ENCODE peak calls at places on chromosomes 1 and 21, in five cellular contexts. T is A549, F is K562, Y is GM12878, O is HepG2. I is an unnamed sample.
A peak's percentile ranks its signal among the peaks of the same experiment; 100 is the strongest.

GRCh38 chr1:20100632-20101355 is 18.5 kb downstream of the PLA2G2D start:
- DNase-seq in T (peak; percentile 34), F (peak; percentile 60), Y (no peak), O (peak; percentile 48), I (peak; percentile 75)

GRCh38 chr1:21927531-21928237 is 9.4 kb downstream of the HSPG2 start:
- DNase-seq in T (no peak), F (no peak), Y (no peak), O (peak; percentile 79), I (no peak)

GRCh38 chr1:22855668-22856606 is 116.7 kb downstream of the LACTBL1 start:
- DNase-seq in T (no peak), F (no peak), Y (no peak), O (no peak), I (no peak)

GRCh38 chr1:25796807-25797458 is 3.1 kb upstream of the SELENON start:
- DNase-seq in T (peak; percentile 36), F (peak; percentile 88), Y (no peak), O (peak; percentile 59), I (peak; percentile 95)

GRCh38 chr1:230253150-230253549 is 173.0 kb downstream of the PGBD5 start:
- DNase-seq in T (no peak), F (no peak), Y (no peak), O (no peak), I (no peak)

GRCh38 chr1:59026472-59026948 is 242.7 kb upstream of the JUN start:
- DNase-seq in T (no peak), F (no peak), Y (no peak), O (no peak), I (no peak)

GRCh38 chr1:223341111-223341510 is 22.9 kb downstream of the SUSD4 start:
- DNase-seq in T (no peak), F (no peak), Y (no peak), O (no peak), I (no peak)

GRCh38 chr1:193013005-193013404 is 46.2 kb downstream of the UCHL5 start:
- DNase-seq in T (no peak), F (no peak), Y (no peak), O (no peak), I (no peak)

GRCh38 chr21:44958471-44959191 is 18.8 kb downstream of the SLX9 start:
- DNase-seq in T (no peak), F (no peak), Y (no peak), O (no peak), I (no peak)

GRCh38 chr1:228976316-228976715 is 241.0 kb downstream of the RHOU start:
- DNase-seq in T (no peak), F (no peak), Y (no peak), O (no peak), I (no peak)

GRCh38 chr1:228972576-228972975 is 237.3 kb downstream of the RHOU start:
- DNase-seq in T (no peak), F (no peak), Y (no peak), O (no peak), I (no peak)

GRCh38 chr1:228975238-228975929 is 240.1 kb downstream of the RHOU start:
- DNase-seq in T (no peak), F (no peak), Y (no peak), O (no peak), I (no peak)

GRCh38 chr1:228977307-228977706 is 242.0 kb downstream of the RHOU start:
- DNase-seq in T (no peak), F (no peak), Y (no peak), O (no peak), I (no peak)

DNA sequence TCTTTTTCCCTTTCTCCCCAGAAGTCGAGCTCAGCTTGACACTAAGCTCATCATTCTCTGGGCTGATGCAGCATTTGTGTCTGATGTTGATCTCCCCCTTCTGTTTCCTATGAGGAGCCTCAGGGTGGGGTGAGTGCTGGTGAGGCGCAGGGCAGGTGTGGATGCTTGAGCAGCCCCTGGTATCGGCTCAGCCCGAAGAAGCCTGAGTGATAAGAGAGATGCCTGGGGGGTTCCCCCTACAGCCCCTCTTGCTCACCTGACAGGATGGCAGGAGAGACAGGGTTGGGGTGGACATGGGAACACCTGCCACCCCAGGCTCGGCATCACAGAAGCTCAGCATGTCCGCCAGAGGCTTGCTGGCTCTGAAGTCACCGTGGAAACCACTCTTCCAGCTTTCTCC is 239.0 kb downstream of the RHOU start:
- DNase-seq in T (no peak), F (no peak), Y (no peak), O (no peak), I (no peak)
- TF ChIP-seq ESRRA in T (no peak), F (no peak), Y (no peak), O (no peak), I (no peak)

GRCh38 chr1:29319300-29320110 is 83.2 kb downstream of the PTPRU start:
- DNase-seq in T (no peak), F (no peak), Y (no peak), O (peak; percentile 32), I (no peak)
- TF ChIP-seq MAX in T (no peak), F (no peak), Y (no peak), O (no peak), I (no peak)

GRCh38 chr1:55155522-55155921 is 59.6 kb downstream of the USP24 start:
- DNase-seq in T (no peak), F (peak; percentile 16), Y (no peak), O (no peak), I (peak; percentile 15)
- TF ChIP-seq ESRRA in T (no peak), F (no peak), Y (no peak), O (no peak), I (no peak)

GRCh38 chr1:214029796-214030195 is 42.0 kb downstream of the PROX1 start:
- DNase-seq in T (no peak), F (no peak), Y (no peak), O (no peak), I (no peak)
- TF ChIP-seq MAX in T (no peak), F (no peak), Y (no peak), O (no peak), I (no peak)